ENCODE peak calls at places on chromosomes 1 and 21, in five cellular contexts. X is pancreas, Q is B cell, J is activated B cell treated with CpG ODN at 0.5 μM for 24 hours, W is AG04450. K is an unnamed sample.
A peak's percentile ranks its signal among the peaks of the same experiment; 100 is the strongest.

GRCh38 chr1:154583691-154584212 is 16.2 kb downstream of the CHRNB2 start:
- DNase-seq in Q (no peak), J (no peak), W (no peak), X (no peak), K (no peak)

GRCh38 chr1:181163662-181164061 is 75.2 kb downstream of the IER5 start:
- DNase-seq in J (no peak), W (no peak), X (no peak), Q (no peak), K (no peak)

GRCh38 chr21:34195365-34195764 is 122.0 kb downstream of the MRPS6 start:
- DNase-seq in J (no peak), W (no peak), Q (no peak), X (no peak), K (no peak)

GRCh38 chr1:44043176-44044070 is 12.2 kb upstream of the SLC6A9 start:
- DNase-seq in J (no peak), X (no peak), Q (no peak), W (no peak), K (no peak)

GRCh38 chr21:30014883-30015282 is 75.1 kb upstream of the GRIK1 start:
- DNase-seq in J (no peak), W (no peak), X (no peak), Q (no peak), K (no peak)

GRCh38 chr1:178060789-178061556 is 32.9 kb upstream of the RASAL2 start:
- DNase-seq in Q (no peak), W (no peak), J (no peak), X (peak; percentile 58), K (no peak)

GRCh38 chr1:29719253-29719652 is 482.9 kb downstream of the PTPRU start:
- DNase-seq in Q (no peak), X (no peak), J (no peak), W (no peak), K (no peak)

GRCh38 chr1:113946112-113946511 is 17.0 kb downstream of the HIPK1 start:
- DNase-seq in W (no peak), X (no peak), J (no peak), Q (no peak), K (no peak)

GRCh38 chr1:38047603-38048146 is 1.1 kb upstream of the POU3F1 start:
- DNase-seq in W (no peak), X (no peak), Q (no peak), J (no peak), K (no peak)

GRCh38 chr1:54777011-54777410 is 12.7 kb upstream of the PARS2 start:
- DNase-seq in W (no peak), Q (no peak), X (no peak), J (no peak), K (no peak)

GRCh38 chr1:30783244-30783915 is 25.8 kb upstream of the LAPTM5 start:
- DNase-seq in Q (no peak), W (no peak), X (no peak), J (no peak), K (no peak)

GRCh38 chr1:31181515-31182343 is 58.0 kb downstream of the NKAIN1 start:
- DNase-seq in Q (peak; percentile 62), J (peak; percentile 53), X (peak; percentile 63), W (no peak), K (no peak)

GRCh38 chr21:35417762-35418161 is 368.7 kb upstream of the RUNX1 start:
- DNase-seq in J (no peak), X (no peak), Q (no peak), W (no peak), K (no peak)

GRCh38 chr1:10027027-10027426 is 5.7 kb upstream of the UBE4B start:
- DNase-seq in W (no peak), X (no peak), Q (no peak), J (no peak), K (no peak)

GRCh38 chr21:18986197-18986596 is 582.6 kb upstream of the TMPRSS15 start:
- DNase-seq in X (no peak), W (no peak), J (no peak), Q (no peak), K (no peak)

GRCh38 chr21:18985584-18985983 is 582.0 kb upstream of the TMPRSS15 start:
- DNase-seq in X (no peak), W (no peak), J (no peak), Q (no peak), K (no peak)

GRCh38 chr21:18991846-18992245 is 588.3 kb upstream of the TMPRSS15 start:
- DNase-seq in J (no peak), Q (no peak), W (no peak), X (no peak), K (no peak)

DNA sequence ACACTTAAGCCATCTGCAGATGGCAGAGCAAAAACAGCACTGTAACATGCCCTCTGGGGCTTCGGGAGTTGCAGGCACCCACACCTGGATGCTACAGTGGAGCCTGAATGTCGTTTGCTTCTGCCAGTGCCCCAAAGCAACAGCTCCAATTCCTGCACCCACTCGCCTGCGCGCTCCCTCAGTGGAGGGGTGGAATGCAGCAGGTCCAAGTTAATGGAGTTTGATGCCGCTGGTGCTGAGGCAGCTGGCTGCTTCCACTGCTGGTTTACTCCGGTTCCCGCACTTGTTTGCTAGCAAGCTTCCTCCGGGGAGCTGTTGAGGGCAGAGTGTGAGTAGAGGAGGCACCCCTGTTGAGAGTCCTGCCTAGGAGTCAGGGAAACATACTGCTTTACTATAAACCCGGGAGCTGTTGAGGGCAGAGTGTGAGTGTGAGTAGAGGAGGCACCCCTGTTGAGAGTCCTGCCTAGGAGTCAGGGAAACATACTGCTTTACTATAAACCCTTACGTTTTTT is 584.0 kb upstream of the TMPRSS15 start:
- DNase-seq in J (no peak), X (no peak), W (no peak), Q (no peak), K (no peak)
- TF ChIP-seq CTCF in J (no peak), X (no peak), W (no peak), Q (no peak), K (no peak)

GRCh38 chr21:44873356-44874239 is at the start of gene PTTG1IP:
- DNase-seq in Q (peak; percentile 100), J (peak; percentile 98), X (peak; percentile 99), W (peak; percentile 90), K (peak; percentile 98)

GRCh38 chr21:44876849-44877575 is 3.5 kb upstream of the PTTG1IP start:
- DNase-seq in W (no peak), Q (no peak), J (no peak), X (no peak), K (no peak)

GRCh38 chr21:44874497-44875331 is 1.2 kb upstream of the PTTG1IP start:
- DNase-seq in W (no peak), X (peak; percentile 70), J (peak; percentile 53), Q (peak; percentile 49), K (no peak)

GRCh38 chr21:44874240-44874496 is 678 bp upstream of the PTTG1IP start:
- DNase-seq in W (no peak), J (no peak), X (no peak), Q (no peak), K (no peak)

DNA sequence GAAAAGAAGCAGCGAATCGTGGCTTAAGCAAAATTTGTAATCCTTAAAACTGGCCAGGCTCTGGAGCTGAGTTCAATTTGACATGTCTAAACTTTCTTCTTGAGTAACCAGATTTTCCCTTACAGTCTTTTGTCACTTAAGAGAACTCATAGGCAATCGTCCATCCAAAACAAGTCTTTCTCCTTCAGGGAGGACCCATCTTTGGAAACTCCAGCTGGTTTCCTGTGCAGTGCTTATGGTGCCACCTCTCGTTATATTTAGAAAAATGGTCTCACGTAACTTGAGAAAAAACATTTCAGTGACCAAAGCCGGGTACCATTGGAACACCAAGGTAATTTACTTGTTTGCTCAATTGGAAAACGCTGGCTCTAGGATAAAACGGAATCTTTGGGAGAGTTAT is 1.9 kb upstream of the PTTG1IP start:
- DNase-seq in X (no peak), Q (no peak), W (no peak), J (no peak), K (no peak)
- TF ChIP-seq CTCF in X (no peak), Q (no peak), W (no peak), J (no peak), K (no peak)

DNA sequence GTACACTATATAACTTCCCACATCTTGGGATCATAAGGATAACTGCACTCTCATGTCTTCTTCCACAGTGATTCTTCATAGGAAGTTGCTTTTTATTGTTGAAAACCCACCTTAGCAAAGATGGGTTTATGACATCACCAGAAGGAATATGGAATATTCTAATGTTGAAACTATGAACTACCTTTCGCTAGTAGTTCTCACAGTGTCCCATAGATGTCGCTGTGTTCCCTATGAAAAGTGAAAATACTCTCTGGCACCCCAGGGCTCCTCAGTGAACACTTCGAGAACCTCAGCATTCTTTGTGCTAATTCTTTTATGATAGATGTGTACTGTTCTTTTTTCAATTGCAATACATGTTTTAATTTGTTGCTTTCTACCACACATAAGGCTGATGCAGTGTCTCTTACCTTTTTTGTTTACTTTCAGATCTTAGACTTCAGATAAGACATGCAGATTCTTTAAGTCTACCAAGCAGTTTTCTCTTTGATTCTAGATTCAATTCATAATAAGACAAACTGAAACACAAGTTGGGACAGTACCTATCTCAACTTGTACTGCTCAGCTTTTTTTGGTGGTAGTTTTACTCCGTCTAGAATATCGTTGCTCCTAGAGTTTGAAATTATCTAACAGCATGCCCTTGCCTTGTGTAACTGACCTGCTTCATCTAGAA is 90.8 kb downstream of the GTF2B start:
- DNase-seq in W (no peak), X (peak; percentile 22), J (no peak), Q (peak; percentile 13), K (no peak)
- TF ChIP-seq CTCF in W (peak; percentile 36), X (peak; percentile 67), J (no peak), Q (peak; percentile 31), K (no peak)

DNA sequence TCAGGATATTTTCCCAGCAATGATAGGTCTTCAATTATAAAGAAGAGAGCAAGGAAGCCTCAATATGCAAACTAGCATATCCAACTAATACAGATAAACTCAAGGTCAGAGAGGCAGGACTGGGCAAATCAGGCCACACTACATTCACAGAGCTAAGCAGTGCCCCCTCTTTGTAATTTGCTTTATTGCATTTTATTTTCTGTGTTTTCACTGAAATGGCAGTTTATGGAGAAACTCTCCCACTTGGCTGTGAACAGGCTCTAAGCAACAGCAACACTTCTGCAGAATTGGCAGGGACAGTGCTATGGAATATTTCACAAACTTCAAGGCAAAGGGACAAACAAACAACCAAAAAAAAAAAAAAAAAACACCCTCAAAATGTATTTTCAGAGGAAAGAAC is 93.4 kb upstream of the SOD1 start:
- DNase-seq in W (no peak), J (no peak), Q (no peak), X (no peak), K (no peak)
- TF ChIP-seq CTCF in W (no peak), J (no peak), Q (no peak), X (no peak), K (no peak)

GRCh38 chr1:221695346-221695745 is 46.5 kb downstream of the DUSP10 start:
- DNase-seq in X (no peak), W (no peak), J (no peak), Q (no peak), K (no peak)

GRCh38 chr1:221694109-221694508 is 47.8 kb downstream of the DUSP10 start:
- DNase-seq in Q (no peak), J (no peak), W (no peak), X (no peak), K (no peak)

GRCh38 chr1:221692643-221693042 is 49.2 kb downstream of the DUSP10 start:
- DNase-seq in X (no peak), J (no peak), Q (no peak), W (no peak), K (no peak)

GRCh38 chr1:221691320-221691719 is 50.6 kb downstream of the DUSP10 start:
- DNase-seq in X (no peak), Q (no peak), W (no peak), J (no peak), K (no peak)

DNA sequence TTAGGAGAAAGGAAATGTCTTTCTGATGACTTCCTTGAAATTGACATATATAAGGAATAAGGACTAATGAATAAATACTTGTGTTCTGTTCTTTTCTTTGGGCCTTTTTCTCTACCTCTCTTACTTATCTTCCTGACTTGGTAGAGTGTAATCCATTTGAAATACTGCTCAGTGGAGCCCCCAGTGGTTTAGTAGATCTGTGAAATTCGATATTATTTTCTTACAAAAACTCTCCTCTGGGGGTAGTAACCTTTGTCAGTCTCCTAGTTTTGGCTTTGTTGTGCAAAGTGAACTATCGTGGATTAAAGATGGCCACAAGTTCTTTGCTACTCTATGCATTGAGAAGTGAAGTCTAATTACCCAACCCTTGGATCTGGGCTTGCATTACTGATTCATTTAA is 48.8 kb downstream of the DUSP10 start:
- DNase-seq in Q (no peak), W (no peak), X (no peak), J (no peak), K (no peak)
- TF ChIP-seq CTCF in Q (peak; percentile 21), W (peak; percentile 6), X (no peak), J (no peak), K (no peak)

K was measured in mesothelial cell of epicardium.